ENCODE peak calls at places on chromosomes 13 and 19, in eight cellular contexts. O is fibroblast of mammary gland, U is A673, W is dorsolateral prefrontal cortex, Q is astrocyte of the spinal cord, K is fibroblast of lung, H is A549, R is pancreas. Y is an unnamed sample.

GRCh38 chr13:90084684-90085290 is 1262.7 kb upstream of the MIR17HG start:
- DNase-seq in O (peak), U (peak), W (no peak), Q (no peak), K (peak), H (no peak), R (no peak), Y (peak)

GRCh38 chr13:83350569-83350968 is 531.7 kb downstream of the SLITRK1 start:
- DNase-seq in O (peak), U (peak), W (no peak), Q (peak), K (peak), H (peak), R (no peak), Y (peak)

GRCh38 chr13:29454931-29455481 is 140.5 kb downstream of the SLC7A1 start:
- DNase-seq in O (peak), U (peak), W (no peak), Q (no peak), K (peak), H (peak), R (no peak), Y (peak)

GRCh38 chr19:7265963-7266362 is 28.3 kb downstream of the INSR start:
- DNase-seq in O (no peak), U (no peak), W (no peak), Q (no peak), K (no peak), H (no peak), R (peak), Y (no peak)

GRCh38 chr19:27794444-27795042 is 1418.4 kb downstream of the UQCRFS1 start:
- DNase-seq in O (peak), U (peak), W (no peak), Q (peak), K (peak), H (no peak), R (no peak), Y (peak)

GRCh38 chr19:30752876-30753275 is 380.7 kb downstream of the ZNF536 start:
- DNase-seq in O (no peak), U (no peak), W (no peak), Q (no peak), K (no peak), H (no peak), R (no peak), Y (no peak)

GRCh38 chr19:46609511-46610412 is 8.6 kb downstream of the CALM3 start:
- DNase-seq in O (no peak), U (no peak), W (peak), Q (no peak), K (no peak), H (no peak), R (no peak), Y (no peak)

GRCh38 chr19:45295873-45296272 is 26.8 kb downstream of the CKM start:
- DNase-seq in O (no peak), U (no peak), W (no peak), Q (no peak), K (no peak), H (no peak), R (no peak), Y (no peak)

GRCh38 chr13:58324130-58324529 is 692.6 kb downstream of the PCDH17 start:
- DNase-seq in O (no peak), U (peak), W (no peak), Q (no peak), K (no peak), H (no peak), R (no peak), Y (no peak)

GRCh38 chr13:37344051-37344450 is 238.6 kb upstream of the CSNK1A1L start:
- DNase-seq in O (no peak), U (no peak), W (no peak), Q (no peak), K (no peak), H (no peak), R (no peak), Y (no peak)

GRCh38 chr13:43316997-43317396 is 293.6 kb downstream of the DNAJC15 start:
- DNase-seq in O (peak), U (peak), W (peak), Q (peak), K (peak), H (no peak), R (no peak), Y (peak)

GRCh38 chr13:31827707-31828106 is 88.4 kb downstream of the RXFP2 start:
- DNase-seq in O (no peak), U (no peak), W (no peak), Q (no peak), K (no peak), H (no peak), R (no peak), Y (no peak)

GRCh38 chr13:31824705-31825512 is 85.6 kb downstream of the RXFP2 start:
- DNase-seq in O (peak), U (peak), W (no peak), Q (peak), K (peak), H (no peak), R (no peak), Y (peak)
- TF ChIP-seq CTCF in O (peak), U (peak), W (no peak), Q (no peak), K (peak), H (no peak), R (no peak), Y (peak)

GRCh38 chr13:77013853-77014542 is 13.0 kb downstream of the FBXL3 start:
- DNase-seq in O (no peak), U (no peak), W (no peak), Q (no peak), K (no peak), H (no peak), R (no peak), Y (no peak)

GRCh38 chr13:77016888-77017623 is 9.9 kb downstream of the FBXL3 start:
- DNase-seq in O (no peak), U (no peak), W (no peak), Q (no peak), K (no peak), H (no peak), R (no peak), Y (no peak)

GRCh38 chr13:77014906-77015685 is 11.9 kb downstream of the FBXL3 start:
- DNase-seq in O (no peak), U (no peak), W (no peak), Q (no peak), K (no peak), H (no peak), R (no peak), Y (no peak)

GRCh38 chr13:77019756-77020155 is 7.2 kb downstream of the FBXL3 start:
- DNase-seq in O (no peak), U (no peak), W (no peak), Q (no peak), K (no peak), H (no peak), R (no peak), Y (no peak)

DNA sequence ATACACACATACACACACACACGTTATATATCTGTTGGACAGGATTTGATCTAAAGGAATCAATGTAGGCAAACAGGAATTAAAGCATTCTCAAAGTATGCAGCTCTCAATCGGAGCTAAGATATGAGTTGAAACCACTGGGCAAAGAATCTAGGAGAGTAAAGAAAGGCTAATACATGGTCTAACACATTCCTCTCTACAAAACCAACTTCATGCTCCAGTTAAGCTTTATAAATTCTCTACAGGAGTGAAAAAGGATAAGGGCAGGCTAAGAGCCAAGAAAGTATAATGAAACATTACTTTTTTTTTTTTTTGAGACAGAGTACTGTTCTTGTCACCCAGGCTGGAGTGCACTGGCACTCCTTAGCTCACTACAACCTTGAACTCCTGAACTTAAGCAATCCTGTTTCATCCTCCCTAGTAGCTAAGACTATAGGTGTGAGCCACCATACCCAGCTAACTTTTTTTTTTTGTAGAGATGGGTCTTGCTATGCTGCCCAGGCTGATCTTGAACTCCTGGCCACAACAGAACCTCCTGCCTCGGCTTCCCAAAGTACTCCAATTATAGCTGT is 10.6 kb downstream of the FBXL3 start:
- DNase-seq in O (no peak), U (no peak), W (no peak), Q (no peak), K (peak), H (no peak), R (no peak), Y (no peak)
- H3K4me3 ChIP-seq in O (no peak), U (no peak), W (no peak), Q (no peak), K (no peak), H (no peak), R (no peak), Y (no peak)

DNA sequence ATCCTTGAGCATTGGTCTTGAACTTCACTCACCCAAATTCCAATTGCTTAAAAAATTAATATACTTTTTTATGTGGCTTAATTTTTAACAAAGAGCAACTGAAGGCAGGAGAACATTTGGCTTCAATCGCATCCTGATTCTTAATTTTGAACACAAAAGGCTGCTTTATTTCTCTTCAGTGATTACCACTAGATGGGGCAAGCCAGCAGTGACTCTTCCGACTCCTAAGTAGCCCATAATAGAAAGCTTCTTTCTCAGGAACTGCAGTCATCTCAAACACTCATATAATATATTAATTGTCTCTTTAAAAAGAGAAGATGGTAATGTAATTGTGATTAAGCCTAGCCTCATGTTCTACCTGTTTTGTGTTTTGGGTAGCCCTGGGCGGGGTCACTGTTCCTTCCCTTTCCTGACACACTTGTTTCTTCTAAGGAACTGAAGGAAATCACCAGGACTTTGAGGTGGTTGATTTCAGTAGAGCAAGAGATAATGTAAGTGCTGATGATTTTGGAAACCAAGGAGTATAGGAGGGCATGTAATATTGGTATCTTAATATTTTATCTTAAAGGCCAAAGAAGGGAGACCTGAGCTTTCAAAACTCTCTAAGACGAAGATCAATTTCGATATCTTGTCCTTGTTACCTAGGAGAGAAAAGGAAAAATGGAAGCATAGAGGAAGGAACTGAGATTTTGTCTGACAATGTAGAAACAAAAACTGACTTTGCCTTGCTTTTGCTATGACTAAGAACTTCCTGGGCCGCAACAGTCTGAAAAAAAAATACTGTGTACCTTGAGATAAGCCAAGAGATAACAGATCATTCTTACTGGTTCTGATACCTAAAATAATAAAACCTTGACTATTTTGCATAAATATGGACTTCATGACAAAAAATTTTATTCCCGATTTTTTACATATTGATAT is 73.1 kb downstream of the TNFSF13B start:
- DNase-seq in O (peak), U (peak), W (no peak), Q (peak), K (peak), H (peak), R (no peak), Y (peak)
- TF ChIP-seq CTCF in O (peak), U (peak), W (peak), Q (peak), K (peak), H (peak), R (no peak), Y (peak)

GRCh38 chr13:74768521-74769090 is 634.4 kb upstream of the KLF12 start:
- DNase-seq in O (no peak), U (no peak), W (no peak), Q (peak), K (no peak), H (no peak), R (no peak), Y (no peak)

GRCh38 chr13:74765955-74766354 is 631.8 kb upstream of the KLF12 start:
- DNase-seq in O (no peak), U (no peak), W (no peak), Q (no peak), K (no peak), H (no peak), R (no peak), Y (no peak)

GRCh38 chr13:74770361-74770760 is 636.2 kb upstream of the KLF12 start:
- DNase-seq in O (peak), U (no peak), W (no peak), Q (peak), K (peak), H (peak), R (no peak), Y (peak)

GRCh38 chr13:74771964-74772363 is 637.8 kb upstream of the KLF12 start:
- DNase-seq in O (peak), U (no peak), W (no peak), Q (peak), K (peak), H (peak), R (no peak), Y (peak)

DNA sequence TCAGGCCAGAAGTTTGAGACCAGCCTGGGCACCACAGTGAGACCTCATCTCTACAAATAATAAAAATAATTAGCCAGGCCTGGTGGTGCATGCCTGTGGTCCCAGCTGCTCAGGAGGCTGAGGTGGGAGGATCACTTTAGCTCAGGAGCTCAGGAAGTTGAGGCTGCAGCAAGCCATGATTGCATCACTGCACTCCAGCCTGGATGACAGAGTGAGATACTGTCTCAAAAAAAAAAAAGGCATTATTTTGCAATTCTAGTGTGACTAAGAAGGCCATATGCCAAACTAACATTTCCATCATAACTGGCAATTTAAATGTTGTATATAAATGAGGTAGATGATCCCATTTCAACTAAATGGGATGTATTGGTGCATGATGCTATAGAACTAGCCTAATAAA is 632.8 kb upstream of the KLF12 start:
- DNase-seq in O (peak), U (peak), W (no peak), Q (peak), K (peak), H (no peak), R (no peak), Y (peak)
- H3K4me3 ChIP-seq in O (no peak), U (no peak), W (no peak), Q (no peak), K (no peak), H (no peak), R (no peak), Y (no peak)

GRCh38 chr19:29085630-29086029 is 127.3 kb downstream of the UQCRFS1 start:
- DNase-seq in O (no peak), U (no peak), W (no peak), Q (no peak), K (no peak), H (no peak), R (no peak), Y (no peak)

GRCh38 chr19:29086646-29087045 is 126.3 kb downstream of the UQCRFS1 start:
- DNase-seq in O (no peak), U (no peak), W (no peak), Q (no peak), K (no peak), H (no peak), R (no peak), Y (no peak)

GRCh38 chr19:29083863-29084262 is 129.1 kb downstream of the UQCRFS1 start:
- DNase-seq in O (no peak), U (no peak), W (no peak), Q (no peak), K (no peak), H (no peak), R (no peak), Y (no peak)

GRCh38 chr19:29086182-29086581 is 126.8 kb downstream of the UQCRFS1 start:
- DNase-seq in O (no peak), U (no peak), W (no peak), Q (no peak), K (no peak), H (no peak), R (peak), Y (no peak)

DNA sequence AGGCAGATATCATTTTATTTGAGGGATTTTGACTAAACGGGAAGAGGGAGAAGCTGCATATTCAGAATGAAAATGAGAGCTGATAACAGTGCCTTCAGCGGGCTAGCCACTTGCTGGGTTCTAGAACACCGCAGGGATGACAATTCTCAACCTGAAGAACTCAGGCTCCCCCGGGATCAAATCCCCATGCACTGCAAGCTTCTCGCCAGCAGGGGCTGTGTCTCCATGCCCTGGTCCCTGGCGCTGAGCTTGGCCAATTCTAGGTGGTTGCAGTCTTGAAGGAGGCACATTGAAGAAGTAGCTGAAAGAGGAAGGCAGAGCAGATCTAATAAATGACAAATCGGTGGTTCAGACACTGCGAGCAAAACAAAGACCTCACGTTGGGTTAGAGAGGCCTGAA is 128.7 kb downstream of the UQCRFS1 start:
- DNase-seq in O (peak), U (no peak), W (no peak), Q (no peak), K (no peak), H (peak), R (no peak), Y (no peak)
- TF ChIP-seq CTCF in O (peak), U (peak), W (no peak), Q (no peak), K (peak), H (peak), R (no peak), Y (no peak)

GRCh38 chr19:51948979-51949378 is 21.7 kb downstream of the ZNF613 start:
- DNase-seq in O (peak), U (peak), W (no peak), Q (peak), K (peak), H (no peak), R (no peak), Y (peak)

GRCh38 chr19:51946602-51947001 is 19.3 kb downstream of the ZNF613 start:
- DNase-seq in O (no peak), U (no peak), W (no peak), Q (no peak), K (no peak), H (no peak), R (no peak), Y (no peak)

DNA sequence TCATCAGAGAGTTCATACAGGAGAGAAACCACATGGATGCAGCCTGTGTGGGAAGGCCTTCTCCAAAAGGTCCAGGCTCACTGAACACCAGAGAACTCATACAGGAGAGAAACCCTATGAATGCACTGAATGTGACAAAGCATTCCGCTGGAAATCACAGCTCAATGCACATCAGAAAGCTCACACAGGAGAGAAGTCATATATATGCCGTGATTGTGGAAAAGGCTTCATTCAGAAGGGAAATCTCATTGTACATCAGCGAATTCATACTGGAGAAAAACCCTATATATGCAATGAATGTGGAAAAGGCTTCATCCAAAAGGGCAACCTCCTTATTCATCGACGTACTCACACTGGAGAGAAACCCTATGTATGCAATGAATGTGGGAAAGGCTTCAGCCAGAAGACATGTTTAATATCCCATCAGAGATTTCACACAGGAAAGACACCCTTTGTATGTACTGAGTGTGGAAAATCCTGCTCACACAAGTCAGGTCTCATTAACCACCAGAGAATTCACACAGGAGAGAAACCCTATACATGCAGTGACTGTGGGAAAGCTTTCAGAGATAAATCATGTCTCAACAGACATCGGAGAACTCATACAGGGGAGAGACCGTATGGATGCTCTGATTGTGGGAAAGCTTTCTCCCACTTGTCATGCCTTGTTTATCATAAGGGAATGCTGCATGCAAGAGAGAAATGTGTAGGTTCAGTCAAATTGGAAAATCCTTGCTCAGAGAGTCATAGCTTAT is 17.7 kb downstream of the ZNF613 start:
- DNase-seq in O (peak), U (no peak), W (no peak), Q (no peak), K (no peak), H (no peak), R (no peak), Y (peak)
- H3K4me3 ChIP-seq in O (no peak), U (no peak), W (no peak), Q (no peak), K (no peak), H (no peak), R (no peak), Y (no peak)

GRCh38 chr19:2782936-2783780 is at the start of gene SGTA:
- DNase-seq in O (peak), U (peak), W (peak), Q (peak), K (peak), H (peak), R (peak), Y (peak)
- TF ChIP-seq CTCF in O (peak), U (peak), W (peak), Q (peak), K (peak), H (no peak), R (peak), Y (peak)

Y was measured in choroid plexus epithelial cell.